ENCODE peak calls at places on chromosomes 4 and X, in four cellular contexts. One of them, this sample, is unnamed.

GRCh38 chr4:146243141-146243882 is 29.0 kb downstream of the REELD1 start:
- DNase-seq in IMR-90: peak; percentile 37
- DNase-seq in effector memory CD4-positive, alpha-beta T cell: no peak
- DNase-seq in right lobe of liver: peak; percentile 29
- DNase-seq in this sample: peak; percentile 68

GRCh38 chr4:16686195-16686594 is 212.2 kb downstream of the LDB2 start:
- DNase-seq in IMR-90: peak; percentile 97
- DNase-seq in effector memory CD4-positive, alpha-beta T cell: no peak
- DNase-seq in right lobe of liver: no peak
- DNase-seq in this sample: no peak

GRCh38 chrX:150508461-150509367 is 59.7 kb upstream of the MTM1 start:
- DNase-seq in IMR-90: peak; percentile 10
- DNase-seq in effector memory CD4-positive, alpha-beta T cell: no peak
- DNase-seq in right lobe of liver: peak; percentile 52
- DNase-seq in this sample: peak; percentile 68

GRCh38 chr4:27429260-27429970 is 568.8 kb downstream of the STIM2 start:
- DNase-seq in IMR-90: no peak
- DNase-seq in effector memory CD4-positive, alpha-beta T cell: no peak
- DNase-seq in right lobe of liver: no peak
- DNase-seq in this sample: no peak

GRCh38 chr4:1171306-1172227 is 816 bp downstream of the SPON2 start:
- DNase-seq in IMR-90: no peak
- DNase-seq in effector memory CD4-positive, alpha-beta T cell: peak; percentile 33
- DNase-seq in right lobe of liver: no peak
- DNase-seq in this sample: peak; percentile 34

GRCh38 chr4:123390846-123391456 is 5.6 kb upstream of the SPRY1 start:
- DNase-seq in IMR-90: peak; percentile 32
- DNase-seq in effector memory CD4-positive, alpha-beta T cell: no peak
- DNase-seq in right lobe of liver: no peak
- DNase-seq in this sample: no peak

GRCh38 chrX:150212672-150213480 is 150.2 kb upstream of the MAMLD1 start:
- DNase-seq in IMR-90: peak; percentile 52
- DNase-seq in effector memory CD4-positive, alpha-beta T cell: no peak
- DNase-seq in right lobe of liver: no peak
- DNase-seq in this sample: peak; percentile 28

GRCh38 chr4:4849106-4849505 is 10.4 kb upstream of the MSX1 start:
- DNase-seq in IMR-90: no peak
- DNase-seq in effector memory CD4-positive, alpha-beta T cell: no peak
- DNase-seq in right lobe of liver: no peak
- DNase-seq in this sample: no peak

GRCh38 chrX:138026211-138026610 is 460.3 kb downstream of the ZIC3 start:
- DNase-seq in IMR-90: no peak
- DNase-seq in effector memory CD4-positive, alpha-beta T cell: no peak
- DNase-seq in right lobe of liver: no peak
- DNase-seq in this sample: no peak

GRCh38 chr4:150402968-150403367 is 179.0 kb upstream of the MAB21L2 start:
- DNase-seq in IMR-90: peak; percentile 24
- DNase-seq in effector memory CD4-positive, alpha-beta T cell: no peak
- DNase-seq in right lobe of liver: peak; percentile 43
- DNase-seq in this sample: peak; percentile 15

GRCh38 chrX:7582191-7582590 is 260.8 kb upstream of the VCX start:
- DNase-seq in IMR-90: no peak
- DNase-seq in effector memory CD4-positive, alpha-beta T cell: no peak
- DNase-seq in right lobe of liver: no peak
- DNase-seq in this sample: no peak

GRCh38 chr4:184399505-184399893 is 74.9 kb downstream of the IRF2 start:
- DNase-seq in IMR-90: no peak
- DNase-seq in effector memory CD4-positive, alpha-beta T cell: no peak
- DNase-seq in right lobe of liver: no peak
- DNase-seq in this sample: no peak
- H3K4me1 ChIP-seq in IMR-90: peaks cover 13% of the 10 kb centered on the region
- H3K4me1 ChIP-seq in effector memory CD4-positive, alpha-beta T cell: no peaks in the 10 kb centered on the region
- H3K4me1 ChIP-seq in right lobe of liver: no peaks in the 10 kb centered on the region
- H3K4me1 ChIP-seq in this sample: peaks cover 12% of the 10 kb centered on the region

GRCh38 chr4:126215759-126216158 is 901.0 kb downstream of the FAT4 start:
- DNase-seq in IMR-90: no peak
- DNase-seq in effector memory CD4-positive, alpha-beta T cell: no peak
- DNase-seq in right lobe of liver: no peak
- DNase-seq in this sample: no peak

GRCh38 chr4:126216611-126217010 is 901.9 kb downstream of the FAT4 start:
- DNase-seq in IMR-90: no peak
- DNase-seq in effector memory CD4-positive, alpha-beta T cell: no peak
- DNase-seq in right lobe of liver: no peak
- DNase-seq in this sample: no peak

GRCh38 chr4:126221262-126221661 is 906.5 kb downstream of the FAT4 start:
- DNase-seq in IMR-90: no peak
- DNase-seq in effector memory CD4-positive, alpha-beta T cell: no peak
- DNase-seq in right lobe of liver: no peak
- DNase-seq in this sample: no peak

GRCh38 chr4:126223784-126224407 is 909.1 kb downstream of the FAT4 start:
- DNase-seq in IMR-90: peak; percentile 23
- DNase-seq in effector memory CD4-positive, alpha-beta T cell: no peak
- DNase-seq in right lobe of liver: no peak
- DNase-seq in this sample: no peak

DNA sequence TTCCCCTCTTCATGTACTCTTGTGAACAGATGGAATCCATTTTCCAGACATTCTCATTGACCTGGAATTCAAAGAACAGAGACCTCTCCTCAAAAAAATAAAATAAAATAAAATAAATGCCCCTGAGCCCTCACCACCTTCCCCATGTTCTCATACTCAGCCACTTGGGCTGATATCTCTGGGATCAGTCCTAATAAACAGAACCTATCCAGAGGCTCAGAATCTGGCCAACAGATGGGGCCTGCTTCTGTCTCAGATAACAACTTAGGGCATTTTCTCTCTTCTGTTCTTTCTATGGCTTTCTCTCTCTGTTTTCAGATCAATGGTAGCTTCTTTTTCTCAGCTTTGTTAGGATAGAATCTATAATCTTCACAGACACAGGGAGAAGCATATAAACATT is 907.0 kb downstream of the FAT4 start:
- DNase-seq in IMR-90: no peak
- DNase-seq in effector memory CD4-positive, alpha-beta T cell: no peak
- DNase-seq in right lobe of liver: no peak
- DNase-seq in this sample: no peak
- H3K9me3 ChIP-seq in IMR-90: no peaks in the 10 kb centered on the region
- H3K9me3 ChIP-seq in effector memory CD4-positive, alpha-beta T cell: no peaks in the 10 kb centered on the region
- H3K9me3 ChIP-seq in right lobe of liver: no peaks in the 10 kb centered on the region
- H3K9me3 ChIP-seq in this sample: no peaks in the 10 kb centered on the region

GRCh38 chr4:6747690-6748068 is 31.7 kb downstream of the BLOC1S4 start:
- DNase-seq in IMR-90: no peak
- DNase-seq in effector memory CD4-positive, alpha-beta T cell: no peak
- DNase-seq in right lobe of liver: peak; percentile 19
- DNase-seq in this sample: peak; percentile 79
- H3K4me3 ChIP-seq in IMR-90: no peak overlapping the region
- H3K4me3 ChIP-seq in effector memory CD4-positive, alpha-beta T cell: no peak overlapping the region
- H3K4me3 ChIP-seq in right lobe of liver: no peak overlapping the region
- H3K4me3 ChIP-seq in this sample: no peak overlapping the region

GRCh38 chr4:3766207-3766790 is at the start of gene ADRA2C:
- DNase-seq in IMR-90: no peak
- DNase-seq in effector memory CD4-positive, alpha-beta T cell: no peak
- DNase-seq in right lobe of liver: no peak
- DNase-seq in this sample: no peak

GRCh38 chr4:3766791-3767561 is 791 bp downstream of the ADRA2C start:
- DNase-seq in IMR-90: no peak
- DNase-seq in effector memory CD4-positive, alpha-beta T cell: no peak
- DNase-seq in right lobe of liver: no peak
- DNase-seq in this sample: peak; percentile 6

GRCh38 chr4:3767569-3768288 is 1.5 kb downstream of the ADRA2C start:
- DNase-seq in IMR-90: no peak
- DNase-seq in effector memory CD4-positive, alpha-beta T cell: no peak
- DNase-seq in right lobe of liver: peak; percentile 45
- DNase-seq in this sample: peak; percentile 45

GRCh38 chr4:3762753-3763511 is 3.3 kb upstream of the ADRA2C start:
- DNase-seq in IMR-90: no peak
- DNase-seq in effector memory CD4-positive, alpha-beta T cell: no peak
- DNase-seq in right lobe of liver: no peak
- DNase-seq in this sample: peak; percentile 11

GRCh38 chr4:3765271-3766206 is 646 bp upstream of the ADRA2C start:
- DNase-seq in IMR-90: peak; percentile 42
- DNase-seq in effector memory CD4-positive, alpha-beta T cell: no peak
- DNase-seq in right lobe of liver: peak; percentile 40
- DNase-seq in this sample: no peak
- H3K4me1 ChIP-seq in IMR-90: peaks cover 2% of the 10 kb centered on the region
- H3K4me1 ChIP-seq in effector memory CD4-positive, alpha-beta T cell: no peaks in the 10 kb centered on the region
- H3K4me1 ChIP-seq in right lobe of liver: no peaks in the 10 kb centered on the region
- H3K4me1 ChIP-seq in this sample: no peaks in the 10 kb centered on the region

GRCh38 chrX:145410622-145411021 is 163.3 kb downstream of the SPANXN1 start:
- DNase-seq in IMR-90: no peak
- DNase-seq in effector memory CD4-positive, alpha-beta T cell: no peak
- DNase-seq in right lobe of liver: no peak
- DNase-seq in this sample: no peak

DNA sequence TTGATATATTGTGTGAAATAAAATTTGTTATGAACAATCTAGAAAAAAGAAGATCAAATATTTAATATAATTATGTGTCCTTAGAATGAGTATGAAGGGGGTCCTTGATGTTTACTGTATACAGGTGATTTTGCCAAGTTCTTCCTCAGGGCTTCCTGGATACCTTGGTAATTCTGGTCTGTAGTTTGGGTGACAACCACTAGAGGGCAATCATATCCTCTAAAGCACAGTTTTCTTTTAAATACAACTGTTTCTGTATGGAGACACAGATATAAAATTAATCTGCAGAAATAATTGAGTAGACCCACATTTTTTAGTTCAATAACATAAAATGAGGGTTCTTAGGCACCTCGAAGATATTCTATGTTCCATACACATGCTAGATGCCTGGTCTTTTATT is 157.7 kb downstream of the SPANXN1 start:
- DNase-seq in IMR-90: peak; percentile 15
- DNase-seq in effector memory CD4-positive, alpha-beta T cell: no peak
- DNase-seq in right lobe of liver: no peak
- DNase-seq in this sample: no peak
- H3K9me3 ChIP-seq in IMR-90: no peaks in the 10 kb centered on the region
- H3K9me3 ChIP-seq in effector memory CD4-positive, alpha-beta T cell: no peaks in the 10 kb centered on the region
- H3K9me3 ChIP-seq in right lobe of liver: no peaks in the 10 kb centered on the region
- H3K9me3 ChIP-seq in this sample: no peaks in the 10 kb centered on the region

GRCh38 chr4:109728385-109728784 is 1.5 kb downstream of the PLA2G12A start:
- DNase-seq in IMR-90: no peak
- DNase-seq in effector memory CD4-positive, alpha-beta T cell: no peak
- DNase-seq in right lobe of liver: no peak
- DNase-seq in this sample: no peak
- H3K4me3 ChIP-seq in IMR-90: peak overlapping the region; percentile 26
- H3K4me3 ChIP-seq in effector memory CD4-positive, alpha-beta T cell: no peak overlapping the region
- H3K4me3 ChIP-seq in right lobe of liver: peak overlapping the region; percentile 71
- H3K4me3 ChIP-seq in this sample: peak overlapping the region; percentile 68

GRCh38 chr4:79678472-79679202 is 270.6 kb upstream of the GK2 start:
- DNase-seq in IMR-90: peak; percentile 25
- DNase-seq in effector memory CD4-positive, alpha-beta T cell: no peak
- DNase-seq in right lobe of liver: no peak
- DNase-seq in this sample: no peak
- H3K4me1 ChIP-seq in IMR-90: peaks cover 9% of the 10 kb centered on the region
- H3K4me1 ChIP-seq in effector memory CD4-positive, alpha-beta T cell: no peaks in the 10 kb centered on the region
- H3K4me1 ChIP-seq in right lobe of liver: no peaks in the 10 kb centered on the region
- H3K4me1 ChIP-seq in this sample: peaks cover 2% of the 10 kb centered on the region

DNA sequence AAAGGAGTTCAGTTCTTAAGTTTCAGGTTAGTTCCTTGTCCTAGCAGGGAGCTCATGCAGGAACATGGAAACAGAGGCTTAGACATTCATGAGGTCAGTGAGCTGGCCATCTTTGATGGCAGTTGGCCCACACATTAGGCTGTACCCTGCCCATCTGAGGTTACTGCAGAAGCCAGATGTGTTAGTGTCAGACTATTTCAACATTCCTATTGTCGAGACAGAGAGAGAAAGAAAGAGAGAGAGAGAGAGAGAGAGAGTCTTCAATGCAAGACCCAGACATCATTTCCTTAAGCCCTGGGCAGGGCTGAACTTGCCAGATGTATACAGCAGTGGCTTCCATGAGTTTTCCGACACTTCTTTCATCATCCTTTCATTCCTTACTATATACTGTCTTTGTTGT is 91.3 kb downstream of the PPP1R2C start:
- DNase-seq in IMR-90: no peak
- DNase-seq in effector memory CD4-positive, alpha-beta T cell: no peak
- DNase-seq in right lobe of liver: no peak
- DNase-seq in this sample: no peak
- H3K9me3 ChIP-seq in IMR-90: no peaks in the 10 kb centered on the region
- H3K9me3 ChIP-seq in effector memory CD4-positive, alpha-beta T cell: no peaks in the 10 kb centered on the region
- H3K9me3 ChIP-seq in right lobe of liver: no peaks in the 10 kb centered on the region
- H3K9me3 ChIP-seq in this sample: no peaks in the 10 kb centered on the region

GRCh38 chr4:184649026-184649970 is at the start of the genes CASP3 and PRIMPOL:
- DNase-seq in IMR-90: peak; percentile 92
- DNase-seq in effector memory CD4-positive, alpha-beta T cell: peak; percentile 95
- DNase-seq in right lobe of liver: peak; percentile 99
- DNase-seq in this sample: peak; percentile 99
- H3K4me3 ChIP-seq in IMR-90: peak within 1 kb of the TSS; percentile 80
- H3K4me3 ChIP-seq in effector memory CD4-positive, alpha-beta T cell: peak within 1 kb of the TSS; percentile 86
- H3K4me3 ChIP-seq in right lobe of liver: peak within 1 kb of the TSS; percentile 78
- H3K4me3 ChIP-seq in this sample: peak within 1 kb of the TSS; percentile 93

This sample was measured in right cardiac atrium.